ENCODE peak calls at places on chromosomes 1 and 21, in four cellular contexts. J is K562, O is HepG2, L is H1. F is an unnamed sample.

GRCh38 chr1:81230983-81231728 is 569.6 kb upstream of the ADGRL2 start:
- DNase-seq in J (no peak), O (no peak), L (no peak), F (no peak)

GRCh38 chr1:205091043-205091740 is 6.9 kb upstream of the TMEM81 start:
- DNase-seq in J (no peak), O (no peak), L (no peak), F (no peak)

GRCh38 chr1:42937141-42937696 is 21.4 kb downstream of the SLC2A1 start:
- DNase-seq in J (peak; percentile 49), O (peak; percentile 53), L (no peak), F (peak; percentile 87)

GRCh38 chr21:45260191-45260795 is 27.4 kb downstream of the POFUT2 start:
- DNase-seq in J (no peak), O (no peak), L (peak; percentile 23), F (no peak)

GRCh38 chr1:33275706-33276572 is 19.6 kb downstream of the ZNF362 start:
- DNase-seq in J (no peak), O (no peak), L (no peak), F (no peak)

GRCh38 chr1:87180682-87181081 is 148.0 kb upstream of the LMO4 start:
- DNase-seq in J (no peak), O (no peak), L (no peak), F (no peak)

GRCh38 chr1:22607154-22607553 is 29.3 kb upstream of the C1QA start:
- DNase-seq in J (no peak), O (no peak), L (peak; percentile 79), F (no peak)

GRCh38 chr1:37850352-37850955 is 8.9 kb downstream of the MTF1 start:
- DNase-seq in J (no peak), O (no peak), L (no peak), F (no peak)

GRCh38 chr1:44594871-44595735 is 79.2 kb downstream of the TMEM53 start:
- DNase-seq in J (peak; percentile 84), O (peak; percentile 43), L (peak; percentile 98), F (peak; percentile 90)

GRCh38 chr1:64962447-64962846 is 3.9 kb downstream of the JAK1 start:
- DNase-seq in J (no peak), O (no peak), L (no peak), F (no peak)

GRCh38 chr1:234730542-234731370 is 120.8 kb upstream of the IRF2BP2 start:
- DNase-seq in J (peak; percentile 84), O (no peak), L (no peak), F (no peak)

GRCh38 chr1:24505816-24506215 is 3.2 kb downstream of the RCAN3 start:
- DNase-seq in J (no peak), O (no peak), L (no peak), F (no peak)

GRCh38 chr1:23194119-23194984 is 22.9 kb downstream of the HTR1D start:
- DNase-seq in J (no peak), O (no peak), L (no peak), F (peak; percentile 88)

GRCh38 chr1:42978317-42979036 is 19.8 kb upstream of the SLC2A1 start:
- DNase-seq in J (no peak), O (no peak), L (peak; percentile 54), F (no peak)

GRCh38 chr1:242017580-242018233 is 18.8 kb upstream of the MAP1LC3C start:
- DNase-seq in J (peak; percentile 81), O (peak; percentile 47), L (peak; percentile 61), F (peak; percentile 69)

GRCh38 chr1:220219136-220219442 is 53.2 kb downstream of the RAB3GAP2 start:
- DNase-seq in J (no peak), O (no peak), L (no peak), F (no peak)

GRCh38 chr21:21057349-21058062 is 59.3 kb downstream of the NCAM2 start:
- DNase-seq in J (no peak), O (no peak), L (no peak), F (no peak)

GRCh38 chr1:226653311-226653921 is 85.7 kb downstream of the ITPKB start:
- DNase-seq in J (no peak), O (no peak), L (no peak), F (no peak)

GRCh38 chr1:76110662-76111061 is 36.1 kb downstream of the ST6GALNAC3 start:
- DNase-seq in J (no peak), O (no peak), L (no peak), F (no peak)

GRCh38 chr1:185632659-185633428 is 101.3 kb upstream of the HMCN1 start:
- DNase-seq in J (no peak), O (no peak), L (no peak), F (no peak)

GRCh38 chr1:100404816-100405215 is 52.5 kb downstream of the CDC14A start:
- DNase-seq in J (no peak), O (no peak), L (no peak), F (no peak)

GRCh38 chr1:59064592-59064991 is 232.3 kb upstream of the FGGY start:
- DNase-seq in J (no peak), O (no peak), L (no peak), F (no peak)

GRCh38 chr1:169392406-169392805 is 24.4 kb downstream of the BLZF1 start:
- DNase-seq in J (no peak), O (no peak), L (no peak), F (no peak)

GRCh38 chr21:41124626-41125240 is 43.2 kb upstream of the BACE2 start:
- DNase-seq in J (no peak), O (no peak), L (no peak), F (no peak)

GRCh38 chr1:107782192-107782845 is 182.7 kb downstream of the VAV3 start:
- DNase-seq in J (peak; percentile 75), O (peak; percentile 43), L (no peak), F (peak; percentile 34)

GRCh38 chr21:42676799-42677198 is 23.4 kb downstream of the PDE9A start:
- DNase-seq in J (no peak), O (no peak), L (no peak), F (no peak)

GRCh38 chr1:100523038-100523649 is 14.8 kb upstream of the GPR88 start:
- DNase-seq in J (no peak), O (no peak), L (no peak), F (no peak)

GRCh38 chr1:187067160-187067559 is 238.4 kb downstream of the PLA2G4A start:
- DNase-seq in J (no peak), O (no peak), L (no peak), F (no peak)

GRCh38 chr21:18522181-18522771 is 118.7 kb upstream of the TMPRSS15 start:
- DNase-seq in J (no peak), O (no peak), L (no peak), F (no peak)

GRCh38 chr1:25003000-25003399 is 72.9 kb upstream of the RUNX3 start:
- DNase-seq in J (no peak), O (no peak), L (no peak), F (no peak)

GRCh38 chr1:247746391-247746935 is 1.5 kb downstream of the OR14A2 start:
- DNase-seq in J (no peak), O (no peak), L (no peak), F (no peak)
- TF ChIP-seq RNF2 in J (no peak), O (no peak), L (no peak), F (no peak)

DNA sequence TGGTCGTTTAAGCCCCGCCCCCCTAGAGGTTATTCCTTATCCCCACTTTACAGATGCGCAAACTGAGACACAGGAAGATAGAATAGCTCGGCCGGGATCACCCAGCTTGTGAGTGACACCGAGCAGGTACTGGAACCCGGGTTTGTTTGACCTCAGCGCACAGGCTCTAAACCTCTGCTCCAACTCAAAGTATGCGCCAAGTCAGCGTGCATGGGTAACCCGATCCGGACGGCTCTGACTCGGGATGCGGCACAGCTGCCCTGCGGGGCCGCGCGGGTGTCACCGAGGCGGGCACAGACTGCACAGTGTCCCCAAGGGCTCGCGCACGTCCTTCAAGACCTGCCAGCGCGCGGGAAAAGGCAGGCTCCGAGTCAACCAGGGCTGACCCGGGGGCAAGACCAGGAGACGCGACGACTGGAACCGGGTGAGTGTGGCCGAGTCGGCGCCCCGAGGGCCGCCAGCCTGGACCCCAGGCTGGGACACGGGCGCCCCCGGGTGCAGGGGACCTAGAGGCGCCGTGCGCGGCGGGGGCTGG is 102.0 kb upstream of the SOD1 start:
- DNase-seq in J (no peak), O (no peak), L (peak; percentile 69), F (no peak)
- TF ChIP-seq RNF2 in J (no peak), O (no peak), L (no peak), F (no peak)

DNA sequence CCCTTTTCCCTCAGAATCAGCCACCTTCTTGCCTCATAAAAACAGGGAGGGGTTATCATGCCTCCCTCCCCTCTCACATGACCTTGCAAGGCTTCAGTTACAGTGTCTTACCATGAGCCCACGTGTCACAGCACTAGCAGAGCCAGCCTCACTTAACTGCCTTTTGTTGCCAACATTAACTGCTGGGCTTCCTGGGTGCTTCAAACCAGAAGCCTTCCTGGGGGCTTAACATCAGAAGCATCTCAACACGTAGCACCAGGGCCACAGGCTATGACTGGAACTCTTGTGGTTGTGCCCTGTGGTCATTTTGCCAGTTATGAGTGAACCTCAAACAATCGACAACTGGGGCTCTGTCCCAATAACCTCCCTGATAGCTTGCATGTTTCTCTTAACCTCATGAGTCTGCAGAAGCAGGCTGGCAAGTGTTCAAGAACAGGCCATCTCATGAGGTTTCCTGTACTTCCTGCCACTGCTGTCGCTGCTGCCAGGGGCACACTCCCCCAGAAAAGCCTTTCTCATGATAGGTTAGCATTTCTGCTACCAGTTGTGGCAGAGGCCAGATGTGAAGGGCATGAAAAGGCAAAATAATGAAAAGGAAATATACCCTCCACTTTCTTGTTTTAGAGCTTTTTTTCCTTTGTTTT is 132.2 kb downstream of the GLUL start:
- DNase-seq in J (peak; percentile 87), O (no peak), L (no peak), F (no peak)
- TF ChIP-seq RNF2 in J (peak; percentile 48), O (no peak), L (no peak), F (no peak)

GRCh38 chr1:161119017-161119378 is 1.1 kb downstream of the NIT1 start:
- DNase-seq in J (peak; percentile 64), O (no peak), L (peak; percentile 47), F (no peak)
- TF ChIP-seq RNF2 in J (no peak), O (no peak), L (no peak), F (no peak)

DNA sequence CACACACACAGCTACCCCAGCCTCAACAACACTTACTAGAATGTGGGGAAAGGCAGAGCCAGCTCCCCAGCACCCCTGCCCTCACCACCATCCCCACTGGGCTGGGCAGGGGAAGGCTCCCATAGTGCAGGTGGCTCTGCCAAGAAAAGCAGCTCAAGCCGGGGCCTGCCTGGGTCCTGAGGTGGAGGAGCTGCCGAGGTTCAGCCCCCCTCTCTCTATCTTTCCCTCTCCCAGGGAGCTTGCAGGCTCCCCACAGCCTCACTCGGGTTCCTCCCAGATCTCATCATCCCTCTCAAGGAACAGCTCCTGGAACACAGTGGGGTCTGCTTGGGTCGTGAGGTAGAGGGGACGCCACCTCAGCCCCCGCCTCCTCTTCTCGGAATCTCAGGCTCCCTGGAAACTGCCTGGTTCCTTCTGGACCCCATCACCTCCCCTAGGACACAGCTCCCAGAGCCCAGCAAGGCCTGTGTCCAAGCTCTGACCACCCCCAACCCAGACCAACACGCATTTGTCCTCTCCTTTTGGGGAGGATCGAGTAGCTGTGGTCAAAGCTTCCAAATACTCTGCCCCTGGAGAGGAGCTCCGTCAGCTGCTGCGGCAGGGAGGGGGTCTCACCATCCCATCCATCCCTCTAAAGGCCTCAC is 704 bp downstream of the S100A16 start:
- DNase-seq in J (no peak), O (no peak), L (no peak), F (no peak)
- TF ChIP-seq RNF2 in J (no peak), O (no peak), L (no peak), F (no peak)

GRCh38 chr1:199135901-199136300 is 497.1 kb downstream of the PTPRC start:
- DNase-seq in J (no peak), O (no peak), L (no peak), F (no peak)
- TF ChIP-seq RNF2 in J (no peak), O (no peak), L (no peak), F (no peak)

GRCh38 chr1:109794319-109795132 is 30.8 kb upstream of the EPS8L3 start:
- DNase-seq in J (peak; percentile 64), O (peak; percentile 29), L (no peak), F (no peak)
- TF ChIP-seq RNF2 in J (no peak), O (no peak), L (no peak), F (no peak)